ENCODE peak calls at places on chromosomes 11 and 22, in nine cellular contexts. C is AG09319; H is GM12865; R is cardiac fibroblast; J is GM04504; E is amniotic stem cell; K is naive B cell; O is effector CD4-positive, alpha-beta T cell; A is activated CD4-positive, alpha-beta T cell treated with anti-CD3 and anti-CD28 coated beads for 4 hours. F is an unnamed sample.

GRCh38 chr11:1863352-1864215 is 10.7 kb downstream of the LSP1 start:
- DNase-seq in C (peak; percentile 68), H (no peak), R (peak; percentile 89), J (peak; percentile 84), E (peak; percentile 73), K (no peak), O (no peak), A (no peak), F (peak; percentile 89)

GRCh38 chr11:10844364-10844763 is 13.5 kb downstream of the ZBED5 start:
- DNase-seq in C (no peak), H (no peak), R (no peak), J (no peak), E (no peak), K (no peak), O (no peak), A (no peak), F (no peak)

GRCh38 chr11:128854801-128855200 is 12.3 kb downstream of the KCNJ1 start:
- DNase-seq in C (no peak), H (no peak), R (no peak), J (no peak), E (no peak), K (no peak), O (no peak), A (no peak), F (no peak)

GRCh38 chr11:95698939-95699562 is 90.5 kb downstream of the FAM76B start:
- DNase-seq in C (no peak), H (no peak), R (peak; percentile 22), J (no peak), E (no peak), K (no peak), O (no peak), A (no peak), F (no peak)

GRCh38 chr22:45672564-45673481 is 1.2 kb downstream of the ATXN10 start:
- DNase-seq in C (no peak), H (no peak), R (peak; percentile 48), J (no peak), E (no peak), K (no peak), O (no peak), A (no peak), F (no peak)

GRCh38 chr22:38012604-38013072 is 28.3 kb upstream of the SOX10 start:
- DNase-seq in C (no peak), H (no peak), R (peak; percentile 82), J (no peak), E (no peak), K (no peak), O (no peak), A (no peak), F (peak; percentile 72)

GRCh38 chr22:49532831-49533802 is 294.6 kb downstream of the BRD1 start:
- DNase-seq in C (no peak), H (no peak), R (no peak), J (no peak), E (no peak), K (no peak), O (no peak), A (no peak), F (no peak)

GRCh38 chr22:48089601-48090331 is 1327.3 kb downstream of the TBC1D22A start:
- DNase-seq in C (no peak), H (no peak), R (peak; percentile 4), J (no peak), E (no peak), K (no peak), O (no peak), A (no peak), F (no peak)

GRCh38 chr11:2886936-2887335 is 1.4 kb upstream of the CDKN1C start:
- DNase-seq in C (no peak), H (no peak), R (no peak), J (no peak), E (no peak), K (no peak), O (no peak), A (no peak), F (no peak)

GRCh38 chr11:10808553-10809372 is at the start of gene EIF4G2:
- DNase-seq in C (peak; percentile 97), H (peak; percentile 99), R (peak; percentile 99), J (peak; percentile 98), E (peak; percentile 95), K (peak; percentile 98), O (peak; percentile 96), A (peak; percentile 96), F (peak; percentile 99)

GRCh38 chr22:29636751-29637150 is 33.3 kb downstream of the NF2 start:
- DNase-seq in C (no peak), H (no peak), R (no peak), J (no peak), E (no peak), K (no peak), O (no peak), A (no peak), F (no peak)

GRCh38 chr11:18700872-18701271 is 2.3 kb downstream of the TMEM86A start:
- DNase-seq in C (no peak), H (no peak), R (no peak), J (no peak), E (no peak), K (no peak), O (no peak), A (no peak), F (no peak)

GRCh38 chr11:93525601-93526000 is 17.6 kb downstream of the SMCO4 start:
- DNase-seq in C (no peak), H (peak; percentile 67), R (peak; percentile 53), J (no peak), E (no peak), K (no peak), O (no peak), A (no peak), F (no peak)

GRCh38 chr22:24952837-24953293 is 349 bp downstream of the KIAA1671 start:
- DNase-seq in C (no peak), H (no peak), R (peak; percentile 61), J (no peak), E (no peak), K (no peak), O (no peak), A (no peak), F (peak; percentile 86)

GRCh38 chr11:69497221-69497787 is 15.8 kb downstream of the LINC01488 start:
- DNase-seq in C (peak; percentile 83), H (no peak), R (peak; percentile 96), J (peak; percentile 95), E (peak; percentile 88), K (no peak), O (no peak), A (no peak), F (peak; percentile 94)

GRCh38 chr11:3127706-3128355 is 37.3 kb downstream of the OSBPL5 start:
- DNase-seq in C (no peak), H (no peak), R (no peak), J (no peak), E (no peak), K (no peak), O (no peak), A (no peak), F (no peak)

GRCh38 chr11:103537904-103538502 is 428.8 kb downstream of the DYNC2H1 start:
- DNase-seq in C (no peak), H (peak; percentile 8), R (peak; percentile 76), J (no peak), E (peak; percentile 36), K (no peak), O (no peak), A (no peak), F (peak; percentile 53)

GRCh38 chr11:12157241-12157661 is 46.9 kb downstream of the MICAL2 start:
- DNase-seq in C (no peak), H (no peak), R (peak; percentile 72), J (peak; percentile 66), E (no peak), K (no peak), O (no peak), A (peak; percentile 17), F (no peak)

GRCh38 chr11:56140151-56140661 is at the start of gene OR8J3:
- DNase-seq in C (no peak), H (no peak), R (no peak), J (no peak), E (no peak), K (no peak), O (no peak), A (no peak), F (no peak)